ENCODE peak calls at places on chromosomes 2 and 18, in five cellular contexts. One of them, this sample, is unnamed.

GRCh38 chr2:74764429-74765272 is 69.3 kb upstream of the HK2 start:
- DNase-seq in amygdala: no peak
- DNase-seq in EL: no peak
- DNase-seq in C1 segment of cervical spinal cord: no peak
- DNase-seq in CD4-positive, alpha-beta T cell: no peak
- DNase-seq in this sample: no peak

GRCh38 chr18:54957295-54957694 is 2.0 kb downstream of the CCDC68 start:
- DNase-seq in amygdala: no peak
- DNase-seq in EL: no peak
- DNase-seq in C1 segment of cervical spinal cord: no peak
- DNase-seq in CD4-positive, alpha-beta T cell: no peak
- DNase-seq in this sample: no peak

GRCh38 chr18:74477771-74478170 is 18.4 kb upstream of the CNDP2 start:
- DNase-seq in amygdala: no peak
- DNase-seq in EL: no peak
- DNase-seq in C1 segment of cervical spinal cord: no peak
- DNase-seq in CD4-positive, alpha-beta T cell: no peak
- DNase-seq in this sample: no peak

GRCh38 chr2:108637304-108637669 is 82.0 kb upstream of the RANBP2 start:
- DNase-seq in amygdala: no peak
- DNase-seq in EL: peak
- DNase-seq in C1 segment of cervical spinal cord: no peak
- DNase-seq in CD4-positive, alpha-beta T cell: no peak
- DNase-seq in this sample: no peak

GRCh38 chr2:47598476-47598875 is 184.5 kb upstream of the MSH6 start:
- DNase-seq in amygdala: no peak
- DNase-seq in EL: no peak
- DNase-seq in C1 segment of cervical spinal cord: no peak
- DNase-seq in CD4-positive, alpha-beta T cell: no peak
- DNase-seq in this sample: no peak

GRCh38 chr2:122319551-122320132 is 564.2 kb downstream of the TSN start:
- DNase-seq in amygdala: no peak
- DNase-seq in EL: peak
- DNase-seq in C1 segment of cervical spinal cord: no peak
- DNase-seq in CD4-positive, alpha-beta T cell: no peak
- DNase-seq in this sample: no peak

GRCh38 chr2:237978058-237978712 is 11.4 kb downstream of the UBE2F start:
- DNase-seq in amygdala: peak
- DNase-seq in EL: peak
- DNase-seq in C1 segment of cervical spinal cord: peak
- DNase-seq in CD4-positive, alpha-beta T cell: no peak
- DNase-seq in this sample: no peak

GRCh38 chr18:9413586-9413985 is 61.7 kb upstream of the RALBP1 start:
- DNase-seq in amygdala: no peak
- DNase-seq in EL: peak
- DNase-seq in C1 segment of cervical spinal cord: no peak
- DNase-seq in CD4-positive, alpha-beta T cell: no peak
- DNase-seq in this sample: no peak

GRCh38 chr2:75707901-75708300 is 2.8 kb downstream of the GCFC2 start:
- DNase-seq in amygdala: no peak
- DNase-seq in EL: peak
- DNase-seq in C1 segment of cervical spinal cord: no peak
- DNase-seq in CD4-positive, alpha-beta T cell: no peak
- DNase-seq in this sample: no peak

This sample was measured in effector CD8-positive, alpha-beta T cell.